ENCODE peak calls at places on chromosome 4, in four cellular contexts. E is kidney; V is CD4-positive, alpha-beta memory T cell; M is Caco-2. J is an unnamed sample.
A peak's percentile ranks its signal among the peaks of the same experiment; 100 is the strongest.

GRCh38 chr4:23861897-23862296 is 27.9 kb downstream of the PPARGC1A start:
- DNase-seq in E (no peak), V (no peak), M (no peak), J (no peak)

GRCh38 chr4:42331914-42332368 is 65.3 kb upstream of the SHISA3 start:
- DNase-seq in E (no peak), V (no peak), M (no peak), J (peak; percentile 1)

GRCh38 chr4:26034849-26035248 is 120.8 kb downstream of the SMIM20 start:
- DNase-seq in E (no peak), V (no peak), M (no peak), J (no peak)

GRCh38 chr4:110289601-110290100 is 91.2 kb upstream of the ELOVL6 start:
- DNase-seq in E (no peak), V (no peak), M (no peak), J (no peak)

GRCh38 chr4:42718336-42718735 is 61.4 kb upstream of the ATP8A1 start:
- DNase-seq in E (no peak), V (no peak), M (no peak), J (no peak)

GRCh38 chr4:51943221-51943620 is 76.9 kb downstream of the LRRC66 start:
- DNase-seq in E (no peak), V (no peak), M (no peak), J (peak; percentile 30)

GRCh38 chr4:7821245-7822165 is 118.2 kb downstream of the AFAP1 start:
- DNase-seq in E (no peak), V (no peak), M (no peak), J (peak; percentile 57)

GRCh38 chr4:25908491-25908901 is 5.5 kb upstream of the SMIM20 start:
- DNase-seq in E (no peak), V (no peak), M (no peak), J (peak; percentile 96)

GRCh38 chr4:27368781-27369180 is 508.1 kb downstream of the STIM2 start:
- DNase-seq in E (no peak), V (no peak), M (no peak), J (no peak)

GRCh38 chr4:171650543-171650942 is 162.7 kb upstream of the GALNTL6 start:
- DNase-seq in E (no peak), V (no peak), M (peak; percentile 10), J (no peak)

GRCh38 chr4:1312821-1313640 is 23.3 kb downstream of the MAEA start:
- DNase-seq in E (peak; percentile 48), V (no peak), M (no peak), J (no peak)

DNA sequence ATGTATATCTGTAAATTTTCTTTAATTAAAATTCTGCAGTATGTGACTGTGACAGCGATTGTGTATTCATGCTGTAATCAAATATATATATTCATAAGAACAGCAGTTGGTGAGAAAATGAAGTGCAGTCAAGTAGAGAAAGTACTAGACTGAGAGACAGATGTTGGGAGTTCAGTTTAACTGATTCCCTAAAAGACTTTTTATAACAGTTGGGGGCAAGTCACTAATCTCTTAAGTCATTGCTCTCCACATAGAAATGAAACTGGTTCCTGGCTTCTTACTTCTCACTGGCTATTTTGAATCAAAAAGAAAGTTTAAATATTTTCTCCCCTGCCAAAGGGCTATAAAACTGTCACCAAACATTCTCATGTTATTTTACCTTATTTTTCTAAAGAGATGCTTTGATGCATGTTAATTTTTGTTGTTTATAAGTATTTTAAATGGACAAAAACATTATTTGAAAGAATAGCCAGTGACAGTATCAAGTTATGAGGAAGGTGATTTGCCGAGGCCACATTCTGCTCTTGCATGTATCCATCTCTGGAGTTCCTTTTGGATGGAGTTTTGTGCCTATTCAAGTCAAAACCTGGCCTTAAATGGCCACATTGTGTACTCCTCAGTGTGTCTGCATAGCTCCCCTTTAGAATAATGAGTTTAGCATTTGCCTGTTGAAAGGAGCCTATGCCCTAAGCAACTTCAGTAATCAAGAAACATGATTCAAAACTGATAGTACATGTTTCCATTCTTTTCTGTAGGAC is 30.8 kb downstream of the EXOC1 start:
- DNase-seq in E (no peak), V (no peak), M (no peak), J (no peak)
- H3K4me1 ChIP-seq in E (no peaks in the 10 kb centered on the region), V (no peaks in the 10 kb centered on the region), M (no peaks in the 10 kb centered on the region), J (no peaks in the 10 kb centered on the region)

GRCh38 chr4:140644470-140645185 is 75.9 kb upstream of the UCP1 start:
- DNase-seq in E (no peak), V (no peak), M (no peak), J (no peak)

GRCh38 chr4:140642674-140643437 is 74.1 kb upstream of the UCP1 start:
- DNase-seq in E (no peak), V (no peak), M (no peak), J (no peak)

GRCh38 chr4:140643571-140644055 is 74.9 kb upstream of the UCP1 start:
- DNase-seq in E (no peak), V (no peak), M (no peak), J (no peak)

GRCh38 chr4:140645614-140646412 is 77.1 kb upstream of the UCP1 start:
- DNase-seq in E (no peak), V (no peak), M (no peak), J (no peak)

GRCh38 chr4:140645196-140645595 is 76.4 kb upstream of the UCP1 start:
- DNase-seq in E (no peak), V (no peak), M (no peak), J (no peak)
- H3K4me1 ChIP-seq in E (no peaks in the 10 kb centered on the region), V (no peaks in the 10 kb centered on the region), M (peaks cover 31% of the 10 kb centered on the region), J (no peaks in the 10 kb centered on the region)

GRCh38 chr4:123408471-123409084 is 12.0 kb downstream of the SPRY1 start:
- DNase-seq in E (no peak), V (no peak), M (no peak), J (no peak)
- H3K4me1 ChIP-seq in E (no peaks in the 10 kb centered on the region), V (peaks cover 4% of the 10 kb centered on the region), M (peaks cover 26% of the 10 kb centered on the region), J (peaks cover 24% of the 10 kb centered on the region)

GRCh38 chr4:122831515-122832196 is 5.0 kb downstream of the FGF2 start:
- DNase-seq in E (no peak), V (no peak), M (no peak), J (peak; percentile 71)

GRCh38 chr4:122830392-122831095 is 3.9 kb downstream of the FGF2 start:
- DNase-seq in E (no peak), V (no peak), M (no peak), J (peak; percentile 41)

GRCh38 chr4:122836941-122837340 is 10.3 kb downstream of the FGF2 start:
- DNase-seq in E (no peak), V (no peak), M (no peak), J (peak; percentile 81)

GRCh38 chr4:122833999-122834398 is 7.4 kb downstream of the FGF2 start:
- DNase-seq in E (no peak), V (no peak), M (no peak), J (no peak)

GRCh38 chr4:122832732-122833131 is 6.1 kb downstream of the FGF2 start:
- DNase-seq in E (no peak), V (no peak), M (no peak), J (peak; percentile 38)
- H3K4me1 ChIP-seq in E (peaks cover 2% of the 10 kb centered on the region), V (peaks cover 8% of the 10 kb centered on the region), M (no peaks in the 10 kb centered on the region), J (peaks cover 78% of the 10 kb centered on the region)

DNA sequence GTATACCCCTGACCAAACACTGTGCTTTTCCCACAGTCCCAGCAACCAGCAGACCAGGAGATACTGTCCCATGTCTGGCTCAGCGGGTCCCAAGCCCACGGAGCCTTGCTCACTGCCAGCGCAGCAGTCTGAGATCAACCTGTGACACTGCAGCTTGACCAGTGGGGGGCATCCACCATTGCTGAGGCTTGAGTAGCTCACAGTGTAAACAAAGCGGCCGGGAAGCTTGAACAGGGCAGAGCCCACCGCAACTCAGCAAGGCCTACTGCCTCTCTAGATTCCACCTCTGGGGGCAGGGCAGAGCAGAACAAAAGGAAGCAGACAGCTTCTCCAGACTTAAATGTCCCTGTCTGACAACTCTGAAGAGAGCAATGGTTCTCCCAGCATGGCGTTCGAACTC is 58.1 kb downstream of the SLC10A6 start:
- DNase-seq in E (no peak), V (no peak), M (peak; percentile 38), J (no peak)
- H3K4me1 ChIP-seq in E (no peaks in the 10 kb centered on the region), V (no peaks in the 10 kb centered on the region), M (no peaks in the 10 kb centered on the region), J (no peaks in the 10 kb centered on the region)